ENCODE peak calls at places on chromosomes 4 and X, in eight cellular contexts. T is NCI-H2171; A is stimulated activated CD8-positive, alpha-beta memory T cell treated with anti-CD3 and anti-CD28 coated beads, Interleukin-7, amount 100 ng/mL, for 24 hours; Q is activated T-helper 1 cell treated with anti-CD3 and anti-CD28 coated beads, Interleukin-12 subunit alpha, Interleukin-12 subunit beta, Interleukin-2, Interleukin-4 antibody, amounts not matched to agents 30 ng/mL and 10 ng/mL and 1 ng/mL, durations not matched to agents 14 hours and 24 hours and 36 hours; B is ecto neural progenitor cell; U is left ventricle myocardium inferior; N is neural crest cell; K is cardiac fibroblast. V is an unnamed sample.

GRCh38 chr4:142959156-142959555 is 113.1 kb upstream of the INPP4B start:
- DNase-seq in T (no peak), A (no peak), Q (no peak), B (no peak), U (no peak), N (no peak), K (no peak), V (no peak)

GRCh38 chrX:25344191-25344936 is 328.6 kb upstream of the ARX start:
- DNase-seq in T (peak; percentile 3), A (no peak), Q (no peak), B (no peak), U (no peak), N (no peak), K (no peak), V (no peak)

GRCh38 chr4:118417325-118417724 is 64.5 kb upstream of the PRSS12 start:
- DNase-seq in T (no peak), A (no peak), Q (no peak), B (no peak), U (no peak), N (no peak), K (peak; percentile 29), V (no peak)

GRCh38 chrX:23883737-23884354 is 23.9 kb downstream of the APOO start:
- DNase-seq in T (no peak), A (no peak), Q (no peak), B (no peak), U (no peak), N (no peak), K (peak; percentile 84), V (no peak)

GRCh38 chrX:138986866-138987265 is 275.3 kb upstream of the FGF13 start:
- DNase-seq in T (no peak), A (no peak), Q (no peak), B (no peak), U (no peak), N (no peak), K (no peak), V (no peak)

GRCh38 chrX:11678174-11678573 is 12.5 kb upstream of the ARHGAP6 start:
- DNase-seq in T (no peak), A (no peak), Q (no peak), B (no peak), U (no peak), N (no peak), K (no peak), V (no peak)

GRCh38 chrX:132821974-132822633 is 136.3 kb downstream of the HS6ST2 start:
- DNase-seq in T (no peak), A (no peak), Q (no peak), B (no peak), U (no peak), N (no peak), K (no peak), V (no peak)

GRCh38 chr4:121686265-121686664 is 10.5 kb downstream of the ANXA5 start:
- DNase-seq in T (no peak), A (no peak), Q (no peak), B (no peak), U (no peak), N (no peak), K (peak; percentile 67), V (no peak)

GRCh38 chr4:109014593-109015412 is 251.9 kb upstream of the ETNPPL start:
- DNase-seq in T (no peak), A (no peak), Q (no peak), B (no peak), U (no peak), N (no peak), K (no peak), V (no peak)

GRCh38 chr4:88735554-88735953 is 37.9 kb upstream of the NAP1L5 start:
- DNase-seq in T (no peak), A (no peak), Q (no peak), B (no peak), U (no peak), N (no peak), K (peak; percentile 31), V (no peak)

GRCh38 chr4:102871772-102872171 is 3.0 kb downstream of the CISD2 start:
- DNase-seq in T (no peak), A (no peak), Q (no peak), B (no peak), U (no peak), N (no peak), K (no peak), V (no peak)

GRCh38 chr4:8188743-8189550 is 10.1 kb upstream of the SH3TC1 start:
- DNase-seq in T (peak; percentile 88), A (no peak), Q (no peak), B (no peak), U (peak; percentile 87), N (no peak), K (no peak), V (peak; percentile 65)

GRCh38 chr4:187687701-187688100 is 307.9 kb upstream of the ZFP42 start:
- DNase-seq in T (no peak), A (no peak), Q (no peak), B (no peak), U (no peak), N (no peak), K (peak; percentile 3), V (no peak)

GRCh38 chrX:19888419-19888879 is 1.0 kb upstream of the SH3KBP1 start:
- DNase-seq in T (peak; percentile 12), A (no peak), Q (peak; percentile 11), B (no peak), U (no peak), N (no peak), K (peak; percentile 86), V (peak; percentile 68)

GRCh38 chr4:71992571-71992970 is 39.2 kb upstream of the NPFFR2 start:
- DNase-seq in T (no peak), A (no peak), Q (no peak), B (no peak), U (no peak), N (no peak), K (peak; percentile 73), V (no peak)

GRCh38 chr4:65645185-65645584 is 25.1 kb downstream of the EPHA5 start:
- DNase-seq in T (no peak), A (no peak), Q (no peak), B (no peak), U (no peak), N (no peak), K (peak; percentile 24), V (no peak)

GRCh38 chr4:2721586-2721985 is 34.5 kb downstream of the TNIP2 start:
- DNase-seq in T (peak; percentile 25), A (no peak), Q (no peak), B (no peak), U (no peak), N (no peak), K (no peak), V (no peak)

GRCh38 chr4:3491681-3492405 is 28.7 kb downstream of the DOK7 start:
- DNase-seq in T (no peak), A (no peak), Q (no peak), B (no peak), U (no peak), N (no peak), K (peak; percentile 25), V (no peak)

GRCh38 chrX:71541546-71542022 is 8.7 kb downstream of the OGT start:
- DNase-seq in T (no peak), A (no peak), Q (no peak), B (no peak), U (no peak), N (no peak), K (peak; percentile 77), V (no peak)

GRCh38 chrX:148530464-148531077 is 30.2 kb downstream of the AFF2 start:
- DNase-seq in T (no peak), A (no peak), Q (no peak), B (no peak), U (no peak), N (peak; percentile 2), K (peak; percentile 48), V (no peak)

GRCh38 chr4:112550728-112551127 is 34.7 kb upstream of the NEUROG2 start:
- DNase-seq in T (no peak), A (no peak), Q (no peak), B (no peak), U (no peak), N (no peak), K (peak; percentile 65), V (no peak)

GRCh38 chr4:151583188-151583587 is 174.2 kb downstream of the FHIP1A start:
- DNase-seq in T (no peak), A (no peak), Q (no peak), B (no peak), U (no peak), N (no peak), K (no peak), V (no peak)

V was measured in NCI-H446.